ENCODE peak calls at places on chromosomes 5 and 9, in four cellular contexts. One of them, this sample, is unnamed.

GRCh38 chr5:55885359-55885758 is 34.2 kb downstream of the IL31RA start:
- DNase-seq in stimulated activated naive B cell treated with anti-CD40 and anti-IgM and Interleukin-4, amounts not matched to agents 10 μg/mL and 1 μg/mL and 100 μg/mL, for 72 hours: no peak
- DNase-seq in adrenal gland: no peak
- DNase-seq in iris pigment epithelial cell: no peak
- DNase-seq in this sample: no peak

GRCh38 chr9:75855509-75855908 is 35.0 kb upstream of the PCSK5 start:
- DNase-seq in stimulated activated naive B cell treated with anti-CD40 and anti-IgM and Interleukin-4, amounts not matched to agents 10 μg/mL and 1 μg/mL and 100 μg/mL, for 72 hours: no peak
- DNase-seq in adrenal gland: no peak
- DNase-seq in iris pigment epithelial cell: peak; percentile 36
- DNase-seq in this sample: no peak

GRCh38 chr5:21219255-21219654 is 1231.3 kb upstream of the CDH18 start:
- DNase-seq in stimulated activated naive B cell treated with anti-CD40 and anti-IgM and Interleukin-4, amounts not matched to agents 10 μg/mL and 1 μg/mL and 100 μg/mL, for 72 hours: no peak
- DNase-seq in adrenal gland: no peak
- DNase-seq in iris pigment epithelial cell: peak; percentile 38
- DNase-seq in this sample: no peak

GRCh38 chr5:155069961-155070360 is 56.4 kb downstream of the KIF4B start:
- DNase-seq in stimulated activated naive B cell treated with anti-CD40 and anti-IgM and Interleukin-4, amounts not matched to agents 10 μg/mL and 1 μg/mL and 100 μg/mL, for 72 hours: no peak
- DNase-seq in adrenal gland: no peak
- DNase-seq in iris pigment epithelial cell: no peak
- DNase-seq in this sample: no peak

GRCh38 chr5:126492939-126493338 is 69.7 kb downstream of the GRAMD2B start:
- DNase-seq in stimulated activated naive B cell treated with anti-CD40 and anti-IgM and Interleukin-4, amounts not matched to agents 10 μg/mL and 1 μg/mL and 100 μg/mL, for 72 hours: no peak
- DNase-seq in adrenal gland: peak; percentile 44
- DNase-seq in iris pigment epithelial cell: peak; percentile 39
- DNase-seq in this sample: no peak

GRCh38 chr5:9652295-9652694 is 22.1 kb upstream of the TAS2R1 start:
- DNase-seq in stimulated activated naive B cell treated with anti-CD40 and anti-IgM and Interleukin-4, amounts not matched to agents 10 μg/mL and 1 μg/mL and 100 μg/mL, for 72 hours: no peak
- DNase-seq in adrenal gland: no peak
- DNase-seq in iris pigment epithelial cell: no peak
- DNase-seq in this sample: no peak

GRCh38 chr5:179762079-179762780 is 29.6 kb downstream of the MAML1 start:
- DNase-seq in stimulated activated naive B cell treated with anti-CD40 and anti-IgM and Interleukin-4, amounts not matched to agents 10 μg/mL and 1 μg/mL and 100 μg/mL, for 72 hours: peak; percentile 23
- DNase-seq in adrenal gland: no peak
- DNase-seq in iris pigment epithelial cell: peak; percentile 51
- DNase-seq in this sample: no peak

GRCh38 chr9:135300346-135301141 is 179.0 kb upstream of the PPP1R26 start:
- DNase-seq in stimulated activated naive B cell treated with anti-CD40 and anti-IgM and Interleukin-4, amounts not matched to agents 10 μg/mL and 1 μg/mL and 100 μg/mL, for 72 hours: no peak
- DNase-seq in adrenal gland: no peak
- DNase-seq in iris pigment epithelial cell: no peak
- DNase-seq in this sample: no peak

GRCh38 chr9:137055385-137056364 is 1.8 kb upstream of the ENTPD2 start:
- DNase-seq in stimulated activated naive B cell treated with anti-CD40 and anti-IgM and Interleukin-4, amounts not matched to agents 10 μg/mL and 1 μg/mL and 100 μg/mL, for 72 hours: no peak
- DNase-seq in adrenal gland: peak; percentile 78
- DNase-seq in iris pigment epithelial cell: peak; percentile 41
- DNase-seq in this sample: peak; percentile 89

GRCh38 chr5:175859916-175860315 is 11.5 kb upstream of the CPLX2 start:
- DNase-seq in stimulated activated naive B cell treated with anti-CD40 and anti-IgM and Interleukin-4, amounts not matched to agents 10 μg/mL and 1 μg/mL and 100 μg/mL, for 72 hours: no peak
- DNase-seq in adrenal gland: no peak
- DNase-seq in iris pigment epithelial cell: no peak
- DNase-seq in this sample: no peak

GRCh38 chr5:173884402-173885053 is 3.6 kb upstream of the CPEB4 start:
- DNase-seq in stimulated activated naive B cell treated with anti-CD40 and anti-IgM and Interleukin-4, amounts not matched to agents 10 μg/mL and 1 μg/mL and 100 μg/mL, for 72 hours: peak; percentile 42
- DNase-seq in adrenal gland: no peak
- DNase-seq in iris pigment epithelial cell: no peak
- DNase-seq in this sample: no peak

GRCh38 chr9:107176701-107177100 is 106.4 kb upstream of the RAD23B start:
- DNase-seq in stimulated activated naive B cell treated with anti-CD40 and anti-IgM and Interleukin-4, amounts not matched to agents 10 μg/mL and 1 μg/mL and 100 μg/mL, for 72 hours: no peak
- DNase-seq in adrenal gland: no peak
- DNase-seq in iris pigment epithelial cell: no peak
- DNase-seq in this sample: no peak

GRCh38 chr5:93087326-93087725 is 493.7 kb downstream of the NR2F1-AS1 start:
- DNase-seq in stimulated activated naive B cell treated with anti-CD40 and anti-IgM and Interleukin-4, amounts not matched to agents 10 μg/mL and 1 μg/mL and 100 μg/mL, for 72 hours: no peak
- DNase-seq in adrenal gland: no peak
- DNase-seq in iris pigment epithelial cell: no peak
- DNase-seq in this sample: no peak

GRCh38 chr9:135440620-135441019 is 39.0 kb upstream of the PPP1R26 start:
- DNase-seq in stimulated activated naive B cell treated with anti-CD40 and anti-IgM and Interleukin-4, amounts not matched to agents 10 μg/mL and 1 μg/mL and 100 μg/mL, for 72 hours: no peak
- DNase-seq in adrenal gland: no peak
- DNase-seq in iris pigment epithelial cell: no peak
- DNase-seq in this sample: no peak

GRCh38 chr5:151739395-151739794 is 19.0 kb downstream of the ATOX1 start:
- DNase-seq in stimulated activated naive B cell treated with anti-CD40 and anti-IgM and Interleukin-4, amounts not matched to agents 10 μg/mL and 1 μg/mL and 100 μg/mL, for 72 hours: no peak
- DNase-seq in adrenal gland: no peak
- DNase-seq in iris pigment epithelial cell: peak; percentile 41
- DNase-seq in this sample: no peak

GRCh38 chr5:57442080-57442839 is 40.4 kb downstream of the ACTBL2 start:
- DNase-seq in stimulated activated naive B cell treated with anti-CD40 and anti-IgM and Interleukin-4, amounts not matched to agents 10 μg/mL and 1 μg/mL and 100 μg/mL, for 72 hours: peak; percentile 59
- DNase-seq in adrenal gland: no peak
- DNase-seq in iris pigment epithelial cell: peak; percentile 93
- DNase-seq in this sample: no peak

GRCh38 chr5:6135977-6136376 is 242.4 kb downstream of the MED10 start:
- DNase-seq in stimulated activated naive B cell treated with anti-CD40 and anti-IgM and Interleukin-4, amounts not matched to agents 10 μg/mL and 1 μg/mL and 100 μg/mL, for 72 hours: peak; percentile 6
- DNase-seq in adrenal gland: no peak
- DNase-seq in iris pigment epithelial cell: no peak
- DNase-seq in this sample: no peak

GRCh38 chr5:39555788-39556187 is 131.0 kb upstream of the DAB2 start:
- DNase-seq in stimulated activated naive B cell treated with anti-CD40 and anti-IgM and Interleukin-4, amounts not matched to agents 10 μg/mL and 1 μg/mL and 100 μg/mL, for 72 hours: no peak
- DNase-seq in adrenal gland: no peak
- DNase-seq in iris pigment epithelial cell: no peak
- DNase-seq in this sample: no peak

GRCh38 chr5:93395891-93396465 is 185.0 kb downstream of the NR2F1-AS1 start:
- DNase-seq in stimulated activated naive B cell treated with anti-CD40 and anti-IgM and Interleukin-4, amounts not matched to agents 10 μg/mL and 1 μg/mL and 100 μg/mL, for 72 hours: no peak
- DNase-seq in adrenal gland: no peak
- DNase-seq in iris pigment epithelial cell: peak; percentile 29
- DNase-seq in this sample: no peak

GRCh38 chr5:14743601-14744295 is 79.2 kb downstream of the OTULIN start:
- DNase-seq in stimulated activated naive B cell treated with anti-CD40 and anti-IgM and Interleukin-4, amounts not matched to agents 10 μg/mL and 1 μg/mL and 100 μg/mL, for 72 hours: no peak
- DNase-seq in adrenal gland: no peak
- DNase-seq in iris pigment epithelial cell: peak; percentile 46
- DNase-seq in this sample: no peak

GRCh38 chr5:76372320-76373054 is 30.6 kb upstream of the IQGAP2 start:
- DNase-seq in stimulated activated naive B cell treated with anti-CD40 and anti-IgM and Interleukin-4, amounts not matched to agents 10 μg/mL and 1 μg/mL and 100 μg/mL, for 72 hours: no peak
- DNase-seq in adrenal gland: peak; percentile 69
- DNase-seq in iris pigment epithelial cell: peak; percentile 96
- DNase-seq in this sample: no peak

GRCh38 chr5:137997726-137998213 is 35.1 kb downstream of the FAM13B start:
- DNase-seq in stimulated activated naive B cell treated with anti-CD40 and anti-IgM and Interleukin-4, amounts not matched to agents 10 μg/mL and 1 μg/mL and 100 μg/mL, for 72 hours: peak; percentile 31
- DNase-seq in adrenal gland: no peak
- DNase-seq in iris pigment epithelial cell: peak; percentile 42
- DNase-seq in this sample: no peak

GRCh38 chr5:154129013-154129412 is 61.5 kb upstream of the GALNT10 start:
- DNase-seq in stimulated activated naive B cell treated with anti-CD40 and anti-IgM and Interleukin-4, amounts not matched to agents 10 μg/mL and 1 μg/mL and 100 μg/mL, for 72 hours: no peak
- DNase-seq in adrenal gland: no peak
- DNase-seq in iris pigment epithelial cell: no peak
- DNase-seq in this sample: no peak

GRCh38 chr9:136847065-136847826 is 2.0 kb upstream of the PHPT1 start:
- DNase-seq in stimulated activated naive B cell treated with anti-CD40 and anti-IgM and Interleukin-4, amounts not matched to agents 10 μg/mL and 1 μg/mL and 100 μg/mL, for 72 hours: no peak
- DNase-seq in adrenal gland: peak; percentile 64
- DNase-seq in iris pigment epithelial cell: peak; percentile 57
- DNase-seq in this sample: peak; percentile 79

GRCh38 chr5:15752886-15753285 is 252.9 kb downstream of the FBXL7 start:
- DNase-seq in stimulated activated naive B cell treated with anti-CD40 and anti-IgM and Interleukin-4, amounts not matched to agents 10 μg/mL and 1 μg/mL and 100 μg/mL, for 72 hours: no peak
- DNase-seq in adrenal gland: peak; percentile 70
- DNase-seq in iris pigment epithelial cell: peak; percentile 40
- DNase-seq in this sample: peak; percentile 60

GRCh38 chr9:131492070-131492469 is 10.6 kb upstream of the POMT1 start:
- DNase-seq in stimulated activated naive B cell treated with anti-CD40 and anti-IgM and Interleukin-4, amounts not matched to agents 10 μg/mL and 1 μg/mL and 100 μg/mL, for 72 hours: no peak
- DNase-seq in adrenal gland: no peak
- DNase-seq in iris pigment epithelial cell: no peak
- DNase-seq in this sample: no peak

This sample was measured in left cardiac atrium.